ENCODE peak calls at places on chromosomes 7 and 10, in four cellular contexts. E is fibroblast of lung, X is K562, C is BJ. G is an unnamed sample.
A peak's percentile ranks its signal among the peaks of the same experiment; 100 is the strongest.

GRCh38 chr10:35495521-35496238 is 109.5 kb upstream of the GJD4 start:
- DNase-seq in E (no peak), X (no peak), C (no peak), G (no peak)

GRCh38 chr7:70574970-70575799 is 556.8 kb upstream of the GALNT17 start:
- DNase-seq in E (peak; percentile 78), X (no peak), C (no peak), G (no peak)

GRCh38 chr7:139358541-139359365 is 941 bp upstream of the LUC7L2 start:
- DNase-seq in X (peak; percentile 43), C (no peak), E (peak; percentile 25), G (no peak)

GRCh38 chr7:20954711-20955641 is 168.3 kb upstream of the SP8 start:
- DNase-seq in X (no peak), E (peak; percentile 11), C (no peak), G (no peak)

GRCh38 chr10:63703113-63703670 is 182.0 kb downstream of the REEP3 start:
- DNase-seq in E (no peak), X (no peak), C (no peak), G (no peak)

GRCh38 chr10:44962870-44963738 is 3.5 kb downstream of the RASSF4 start:
- DNase-seq in E (no peak), X (no peak), C (no peak), G (no peak)

GRCh38 chr7:121605297-121605640 is 209.2 kb upstream of the FAM3C start:
- DNase-seq in C (no peak), X (no peak), E (peak; percentile 12), G (no peak)

GRCh38 chr7:146660839-146661238 is 544.2 kb downstream of the CNTNAP2 start:
- DNase-seq in C (no peak), X (no peak), E (no peak), G (no peak)

GRCh38 chr10:94192974-94193373 is 169.8 kb downstream of the NOC3L start:
- DNase-seq in E (no peak), X (no peak), C (no peak), G (no peak)

GRCh38 chr7:50264908-50265307 is 39.6 kb upstream of the IKZF1 start:
- DNase-seq in E (no peak), C (no peak), X (no peak), G (no peak)

GRCh38 chr10:1629326-1630036 is 107.8 kb downstream of the ADARB2 start:
- DNase-seq in E (no peak), C (no peak), X (no peak), G (no peak)

GRCh38 chr7:129012641-129013040 is 42.3 kb downstream of the TNPO3 start:
- DNase-seq in X (no peak), E (no peak), C (no peak), G (no peak)

GRCh38 chr7:27170494-27170811 is 3.7 kb downstream of the HOXA10 start:
- DNase-seq in E (no peak), C (no peak), X (no peak), G (no peak)

GRCh38 chr10:46046261-46046660 is at the start of gene MSMB:
- DNase-seq in E (no peak), X (no peak), C (no peak), G (no peak)

DNA sequence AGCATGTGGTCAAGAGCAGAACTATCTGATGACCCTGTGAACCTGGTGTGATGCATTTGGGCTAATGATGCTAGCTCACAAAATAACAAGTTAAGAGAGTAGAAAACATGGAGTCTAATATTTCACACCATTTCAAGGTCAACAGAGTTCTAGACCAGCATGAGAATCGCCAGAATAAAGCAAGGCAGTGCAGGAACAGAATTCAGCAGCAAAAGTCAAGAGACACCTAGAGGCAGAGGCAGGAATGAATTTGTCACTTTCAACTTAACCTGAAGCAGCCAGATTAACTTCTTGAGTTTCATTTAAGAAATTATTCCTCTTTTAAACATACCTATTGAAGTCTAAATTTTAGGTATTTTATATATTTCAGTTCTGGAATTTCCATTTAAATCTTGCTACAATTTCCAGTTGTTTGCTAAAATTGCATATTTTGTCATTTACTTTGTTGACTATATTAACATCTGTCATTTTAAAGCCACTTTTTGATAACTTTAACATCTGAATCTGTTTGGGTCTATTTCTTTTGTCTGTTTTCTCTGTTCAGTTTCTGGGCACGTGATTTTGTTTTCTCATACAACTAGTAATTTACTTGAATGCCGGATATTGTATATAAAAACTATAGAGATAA is 44.2 kb upstream of the PRSS58 start:
- DNase-seq in C (no peak), E (peak; percentile 6), X (no peak), G (no peak)
- TF ChIP-seq CTCF in C (peak; percentile 20), E (peak; percentile 30), X (peak; percentile 42), G (peak; percentile 39)

GRCh38 chr10:113139695-113140094 is 189.6 kb downstream of the TCF7L2 start:
- DNase-seq in E (peak; percentile 27), C (no peak), X (no peak), G (no peak)
- TF ChIP-seq CTCF in E (peak; percentile 48), C (peak; percentile 44), X (no peak), G (peak; percentile 60)

GRCh38 chr10:58641095-58641531 is 128.4 kb downstream of the BICC1 start:
- DNase-seq in C (peak; percentile 99), X (no peak), E (peak; percentile 99), G (peak; percentile 99)
- TF ChIP-seq CTCF in C (peak; percentile 27), X (no peak), E (peak; percentile 31), G (peak; percentile 36)

DNA sequence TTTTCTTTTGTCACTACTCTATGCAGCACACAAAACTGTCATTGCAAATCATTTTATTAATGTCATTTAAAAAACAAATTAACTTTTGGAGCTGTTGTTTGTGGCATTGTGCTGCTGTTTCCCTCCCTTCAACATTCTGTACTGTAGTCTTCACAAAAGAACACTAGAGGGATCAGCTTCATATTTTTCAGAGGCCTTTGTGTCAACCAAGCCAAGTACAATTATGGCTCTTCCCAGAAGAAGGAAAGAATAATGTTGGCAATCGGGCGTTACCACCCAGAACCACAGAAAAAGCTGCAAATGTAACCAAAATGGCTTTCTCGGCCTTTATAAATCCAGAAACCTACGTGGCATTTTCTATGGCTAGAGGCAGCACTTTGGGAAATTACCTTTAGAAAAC is 98.9 kb upstream of the COL1A2 start:
- DNase-seq in C (peak; percentile 60), X (no peak), E (peak; percentile 81), G (peak; percentile 75)
- TF ChIP-seq CTCF in C (peak; percentile 75), X (peak; percentile 12), E (peak; percentile 74), G (peak; percentile 68)

G was measured in AG09309.